ENCODE peak calls at places on chromosomes 4 and X, in six cellular contexts. One of them, this sample, is unnamed.

GRCh38 chrX:155745792-155746191 is 133.0 kb upstream of the TMLHE start:
- DNase-seq in naive thymus-derived CD4-positive, alpha-beta T cell: no peak
- DNase-seq in cardiac muscle cell: peak; percentile 33
- DNase-seq in transverse colon: peak; percentile 66
- DNase-seq in psoas muscle: no peak
- DNase-seq in RWPE2: no peak
- DNase-seq in this sample: no peak

GRCh38 chr4:48642421-48643144 is 137.5 kb downstream of the FRYL start:
- DNase-seq in transverse colon: no peak
- DNase-seq in psoas muscle: no peak
- DNase-seq in naive thymus-derived CD4-positive, alpha-beta T cell: no peak
- DNase-seq in cardiac muscle cell: peak; percentile 52
- DNase-seq in RWPE2: no peak
- DNase-seq in this sample: no peak

GRCh38 chrX:14673764-14674163 is 144.4 kb downstream of the GLRA2 start:
- DNase-seq in RWPE2: peak; percentile 55
- DNase-seq in transverse colon: peak; percentile 25
- DNase-seq in psoas muscle: no peak
- DNase-seq in naive thymus-derived CD4-positive, alpha-beta T cell: no peak
- DNase-seq in cardiac muscle cell: peak; percentile 83
- DNase-seq in this sample: no peak

GRCh38 chr4:98720871-98721480 is 62.6 kb upstream of the TSPAN5 start:
- DNase-seq in psoas muscle: no peak
- DNase-seq in naive thymus-derived CD4-positive, alpha-beta T cell: no peak
- DNase-seq in transverse colon: no peak
- DNase-seq in RWPE2: no peak
- DNase-seq in cardiac muscle cell: no peak
- DNase-seq in this sample: no peak

GRCh38 chr4:104901438-104901837 is 245.2 kb upstream of the TET2 start:
- DNase-seq in naive thymus-derived CD4-positive, alpha-beta T cell: no peak
- DNase-seq in transverse colon: no peak
- DNase-seq in cardiac muscle cell: peak; percentile 32
- DNase-seq in psoas muscle: no peak
- DNase-seq in RWPE2: no peak
- DNase-seq in this sample: no peak

GRCh38 chrX:134484039-134484438 is 24.1 kb downstream of the HPRT1 start:
- DNase-seq in RWPE2: no peak
- DNase-seq in cardiac muscle cell: peak; percentile 70
- DNase-seq in naive thymus-derived CD4-positive, alpha-beta T cell: peak; percentile 11
- DNase-seq in transverse colon: no peak
- DNase-seq in psoas muscle: no peak
- DNase-seq in this sample: no peak

GRCh38 chrX:150768580-150769190 is 75.5 kb downstream of the MTMR1 start:
- DNase-seq in naive thymus-derived CD4-positive, alpha-beta T cell: no peak
- DNase-seq in transverse colon: no peak
- DNase-seq in RWPE2: no peak
- DNase-seq in cardiac muscle cell: no peak
- DNase-seq in psoas muscle: no peak
- DNase-seq in this sample: no peak

GRCh38 chr4:100189820-100190642 is at the start of gene DDIT4L:
- DNase-seq in psoas muscle: peak; percentile 69
- DNase-seq in cardiac muscle cell: peak; percentile 56
- DNase-seq in RWPE2: peak; percentile 62
- DNase-seq in naive thymus-derived CD4-positive, alpha-beta T cell: no peak
- DNase-seq in transverse colon: peak; percentile 29
- DNase-seq in this sample: peak; percentile 87

GRCh38 chr4:22881416-22881815 is 188.7 kb downstream of the GBA3 start:
- DNase-seq in naive thymus-derived CD4-positive, alpha-beta T cell: no peak
- DNase-seq in psoas muscle: no peak
- DNase-seq in cardiac muscle cell: no peak
- DNase-seq in RWPE2: no peak
- DNase-seq in transverse colon: no peak
- DNase-seq in this sample: no peak

GRCh38 chr4:8276358-8277240 is 7.0 kb downstream of the HTRA3 start:
- DNase-seq in transverse colon: no peak
- DNase-seq in cardiac muscle cell: peak; percentile 66
- DNase-seq in RWPE2: peak; percentile 52
- DNase-seq in psoas muscle: peak; percentile 73
- DNase-seq in naive thymus-derived CD4-positive, alpha-beta T cell: no peak
- DNase-seq in this sample: peak; percentile 40

GRCh38 chrX:100649550-100650356 is 5.8 kb downstream of the SRPX2 start:
- DNase-seq in transverse colon: peak; percentile 75
- DNase-seq in cardiac muscle cell: peak; percentile 95
- DNase-seq in psoas muscle: peak; percentile 77
- DNase-seq in RWPE2: no peak
- DNase-seq in naive thymus-derived CD4-positive, alpha-beta T cell: no peak
- DNase-seq in this sample: peak; percentile 40

GRCh38 chrX:574355-574754 is 56.2 kb upstream of the SHOX start:
- DNase-seq in RWPE2: no peak
- DNase-seq in naive thymus-derived CD4-positive, alpha-beta T cell: no peak
- DNase-seq in psoas muscle: no peak
- DNase-seq in cardiac muscle cell: no peak
- DNase-seq in transverse colon: no peak
- DNase-seq in this sample: no peak

GRCh38 chr4:174133525-174133924 is 149.9 kb downstream of the FBXO8 start:
- DNase-seq in transverse colon: no peak
- DNase-seq in RWPE2: no peak
- DNase-seq in psoas muscle: no peak
- DNase-seq in naive thymus-derived CD4-positive, alpha-beta T cell: no peak
- DNase-seq in cardiac muscle cell: no peak
- DNase-seq in this sample: no peak

GRCh38 chr4:3829954-3830773 is 64.0 kb downstream of the ADRA2C start:
- DNase-seq in RWPE2: no peak
- DNase-seq in transverse colon: no peak
- DNase-seq in cardiac muscle cell: no peak
- DNase-seq in naive thymus-derived CD4-positive, alpha-beta T cell: no peak
- DNase-seq in psoas muscle: no peak
- DNase-seq in this sample: no peak

GRCh38 chr4:3829211-3829953 is 63.2 kb downstream of the ADRA2C start:
- DNase-seq in transverse colon: no peak
- DNase-seq in naive thymus-derived CD4-positive, alpha-beta T cell: no peak
- DNase-seq in cardiac muscle cell: no peak
- DNase-seq in psoas muscle: no peak
- DNase-seq in RWPE2: no peak
- DNase-seq in this sample: no peak

GRCh38 chr4:3828546-3828945 is 62.4 kb downstream of the ADRA2C start:
- DNase-seq in RWPE2: no peak
- DNase-seq in transverse colon: no peak
- DNase-seq in psoas muscle: no peak
- DNase-seq in naive thymus-derived CD4-positive, alpha-beta T cell: no peak
- DNase-seq in cardiac muscle cell: no peak
- DNase-seq in this sample: no peak

GRCh38 chr4:3826247-3827172 is 60.3 kb downstream of the ADRA2C start:
- DNase-seq in transverse colon: no peak
- DNase-seq in cardiac muscle cell: no peak
- DNase-seq in psoas muscle: no peak
- DNase-seq in naive thymus-derived CD4-positive, alpha-beta T cell: no peak
- DNase-seq in RWPE2: no peak
- DNase-seq in this sample: no peak

GRCh38 chr4:3827616-3828492 is 61.7 kb downstream of the ADRA2C start:
- DNase-seq in cardiac muscle cell: peak; percentile 74
- DNase-seq in psoas muscle: peak; percentile 75
- DNase-seq in naive thymus-derived CD4-positive, alpha-beta T cell: no peak
- DNase-seq in RWPE2: no peak
- DNase-seq in transverse colon: peak; percentile 78
- DNase-seq in this sample: peak; percentile 88
- H3K27ac ChIP-seq in cardiac muscle cell: no peak overlapping the region
- H3K27ac ChIP-seq in psoas muscle: no peak overlapping the region
- H3K27ac ChIP-seq in naive thymus-derived CD4-positive, alpha-beta T cell: no peak overlapping the region
- H3K27ac ChIP-seq in RWPE2: no peak overlapping the region
- H3K27ac ChIP-seq in transverse colon: no peak overlapping the region
- H3K27ac ChIP-seq in this sample: no peak overlapping the region

DNA sequence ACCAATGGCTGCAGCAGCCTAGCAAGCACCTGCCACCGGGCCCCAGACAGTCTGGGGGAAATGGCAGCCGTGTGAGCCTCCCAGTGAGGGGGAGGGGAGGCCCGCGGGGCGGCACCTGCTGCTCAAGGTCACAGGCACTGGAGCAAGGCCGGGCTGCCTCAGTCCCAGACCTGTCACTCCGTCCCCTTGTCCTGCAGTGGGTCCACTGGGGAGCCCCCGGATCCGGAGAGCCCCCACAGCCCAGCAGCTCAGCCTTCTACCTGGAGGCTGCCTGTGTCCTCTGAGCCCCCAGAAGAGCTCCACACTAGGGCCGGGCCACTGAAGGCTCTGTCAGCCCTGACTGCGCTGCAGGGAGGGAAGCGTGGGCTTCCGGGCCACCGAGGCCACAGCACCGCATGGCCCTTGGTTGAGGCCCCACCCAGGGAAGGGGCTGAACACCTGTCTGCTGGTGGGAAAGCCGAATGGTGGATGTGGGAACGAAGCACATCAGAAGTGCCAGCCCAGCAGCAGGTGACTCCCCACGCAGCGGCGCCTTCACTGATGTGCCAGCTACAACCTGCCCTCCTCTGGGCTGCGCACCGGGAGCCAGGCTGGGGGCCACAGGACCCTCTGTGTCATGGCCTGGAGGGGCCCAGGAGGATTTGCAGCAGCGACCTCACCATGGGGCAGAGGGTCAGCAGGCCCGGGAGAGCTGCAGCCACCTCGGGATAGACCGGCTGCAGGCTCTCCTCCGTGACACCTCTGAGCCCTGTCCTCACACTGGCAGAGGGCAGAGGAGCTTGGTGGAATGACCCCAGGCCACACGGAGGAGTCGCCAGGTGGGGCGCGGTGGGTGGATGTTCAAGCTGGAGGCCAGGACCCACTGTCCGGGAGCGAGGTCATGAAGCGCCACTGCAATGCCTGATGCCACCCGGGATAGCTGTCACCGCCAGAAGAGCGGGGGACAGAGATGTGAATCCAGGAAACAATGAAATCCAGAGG is 35.0 kb upstream of the MXD4 start:
- DNase-seq in naive thymus-derived CD4-positive, alpha-beta T cell: peak; percentile 40
- DNase-seq in cardiac muscle cell: no peak
- DNase-seq in transverse colon: no peak
- DNase-seq in psoas muscle: no peak
- DNase-seq in RWPE2: no peak
- DNase-seq in this sample: peak; percentile 77
- H3K4me3 ChIP-seq in naive thymus-derived CD4-positive, alpha-beta T cell: no peak overlapping the region
- H3K4me3 ChIP-seq in cardiac muscle cell: no peak overlapping the region
- H3K4me3 ChIP-seq in transverse colon: no peak overlapping the region
- H3K4me3 ChIP-seq in psoas muscle: no peak overlapping the region
- H3K4me3 ChIP-seq in RWPE2: no peak overlapping the region
- H3K4me3 ChIP-seq in this sample: no peak overlapping the region

GRCh38 chr4:122901621-122902020 is 20.8 kb downstream of the NUDT6 start:
- DNase-seq in naive thymus-derived CD4-positive, alpha-beta T cell: no peak
- DNase-seq in cardiac muscle cell: peak; percentile 13
- DNase-seq in psoas muscle: no peak
- DNase-seq in transverse colon: no peak
- DNase-seq in RWPE2: no peak
- DNase-seq in this sample: no peak
- H3K27ac ChIP-seq in naive thymus-derived CD4-positive, alpha-beta T cell: no peak overlapping the region
- H3K27ac ChIP-seq in cardiac muscle cell: no peak overlapping the region
- H3K27ac ChIP-seq in psoas muscle: no peak overlapping the region
- H3K27ac ChIP-seq in transverse colon: no peak overlapping the region
- H3K27ac ChIP-seq in RWPE2: peak overlapping the region; percentile 12
- H3K27ac ChIP-seq in this sample: no peak overlapping the region

GRCh38 chrX:152652060-152652459 is 14.4 kb downstream of the GABRQ start:
- DNase-seq in cardiac muscle cell: no peak
- DNase-seq in naive thymus-derived CD4-positive, alpha-beta T cell: no peak
- DNase-seq in transverse colon: no peak
- DNase-seq in RWPE2: no peak
- DNase-seq in psoas muscle: no peak
- DNase-seq in this sample: no peak

GRCh38 chrX:152656087-152656486 is 18.4 kb downstream of the GABRQ start:
- DNase-seq in naive thymus-derived CD4-positive, alpha-beta T cell: no peak
- DNase-seq in transverse colon: no peak
- DNase-seq in RWPE2: no peak
- DNase-seq in psoas muscle: no peak
- DNase-seq in cardiac muscle cell: no peak
- DNase-seq in this sample: no peak

GRCh38 chrX:152658302-152658701 is 20.6 kb downstream of the GABRQ start:
- DNase-seq in transverse colon: no peak
- DNase-seq in RWPE2: no peak
- DNase-seq in psoas muscle: no peak
- DNase-seq in cardiac muscle cell: no peak
- DNase-seq in naive thymus-derived CD4-positive, alpha-beta T cell: no peak
- DNase-seq in this sample: no peak

GRCh38 chrX:152652467-152652866 is 14.8 kb downstream of the GABRQ start:
- DNase-seq in psoas muscle: no peak
- DNase-seq in naive thymus-derived CD4-positive, alpha-beta T cell: no peak
- DNase-seq in cardiac muscle cell: no peak
- DNase-seq in RWPE2: no peak
- DNase-seq in transverse colon: no peak
- DNase-seq in this sample: no peak

DNA sequence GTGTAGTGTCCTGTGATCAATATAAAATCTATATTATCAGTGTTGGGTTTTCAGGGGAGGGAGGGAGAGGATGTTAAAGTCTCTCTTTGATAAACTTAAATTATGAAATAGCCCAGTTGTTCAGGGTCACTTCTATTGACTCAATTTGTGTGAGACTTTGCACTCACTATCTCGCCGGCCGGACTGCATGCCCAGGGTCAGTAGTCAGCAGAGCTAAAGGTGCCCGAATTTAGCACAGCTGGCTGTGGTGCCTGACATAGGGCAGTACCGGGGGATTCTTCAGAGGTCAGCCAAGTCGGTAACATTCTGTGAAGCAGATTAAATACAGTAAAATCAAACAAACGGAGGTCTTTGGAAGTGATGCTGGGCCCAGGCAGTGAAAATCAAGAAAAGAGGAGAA is 19.2 kb downstream of the GABRQ start:
- DNase-seq in naive thymus-derived CD4-positive, alpha-beta T cell: no peak
- DNase-seq in RWPE2: no peak
- DNase-seq in cardiac muscle cell: no peak
- DNase-seq in transverse colon: no peak
- DNase-seq in psoas muscle: no peak
- DNase-seq in this sample: no peak
- H3K4me3 ChIP-seq in naive thymus-derived CD4-positive, alpha-beta T cell: no peak overlapping the region
- H3K4me3 ChIP-seq in RWPE2: no peak overlapping the region
- H3K4me3 ChIP-seq in cardiac muscle cell: no peak overlapping the region
- H3K4me3 ChIP-seq in transverse colon: no peak overlapping the region
- H3K4me3 ChIP-seq in psoas muscle: no peak overlapping the region
- H3K4me3 ChIP-seq in this sample: no peak overlapping the region

GRCh38 chr4:13893987-13894386 is 266.5 kb upstream of the BOD1L1 start:
- DNase-seq in psoas muscle: no peak
- DNase-seq in transverse colon: no peak
- DNase-seq in naive thymus-derived CD4-positive, alpha-beta T cell: no peak
- DNase-seq in RWPE2: no peak
- DNase-seq in cardiac muscle cell: no peak
- DNase-seq in this sample: no peak

GRCh38 chr4:13892739-13893105 is 265.2 kb upstream of the BOD1L1 start:
- DNase-seq in psoas muscle: no peak
- DNase-seq in cardiac muscle cell: peak; percentile 75
- DNase-seq in transverse colon: no peak
- DNase-seq in RWPE2: no peak
- DNase-seq in naive thymus-derived CD4-positive, alpha-beta T cell: no peak
- DNase-seq in this sample: no peak

GRCh38 chr4:13888112-13888511 is 260.6 kb upstream of the BOD1L1 start:
- DNase-seq in psoas muscle: no peak
- DNase-seq in transverse colon: no peak
- DNase-seq in RWPE2: no peak
- DNase-seq in cardiac muscle cell: peak; percentile 91
- DNase-seq in naive thymus-derived CD4-positive, alpha-beta T cell: no peak
- DNase-seq in this sample: no peak

GRCh38 chr4:13891544-13891939 is 264.0 kb upstream of the BOD1L1 start:
- DNase-seq in psoas muscle: no peak
- DNase-seq in RWPE2: no peak
- DNase-seq in naive thymus-derived CD4-positive, alpha-beta T cell: no peak
- DNase-seq in cardiac muscle cell: no peak
- DNase-seq in transverse colon: no peak
- DNase-seq in this sample: no peak

GRCh38 chr4:13893221-13893620 is 265.7 kb upstream of the BOD1L1 start:
- DNase-seq in transverse colon: no peak
- DNase-seq in cardiac muscle cell: no peak
- DNase-seq in psoas muscle: no peak
- DNase-seq in RWPE2: no peak
- DNase-seq in naive thymus-derived CD4-positive, alpha-beta T cell: no peak
- DNase-seq in this sample: no peak
- H3K27ac ChIP-seq in transverse colon: no peak overlapping the region
- H3K27ac ChIP-seq in cardiac muscle cell: no peak overlapping the region
- H3K27ac ChIP-seq in psoas muscle: no peak overlapping the region
- H3K27ac ChIP-seq in RWPE2: peak overlapping the region; percentile 92
- H3K27ac ChIP-seq in naive thymus-derived CD4-positive, alpha-beta T cell: no peak overlapping the region
- H3K27ac ChIP-seq in this sample: no peak overlapping the region

This sample was measured in upper lobe of left lung.